ENCODE peak calls at places on chromosome 6, in four cellular contexts. H is MM.1S, E is iPS DF 6.9, J is fibroblast of pulmonary artery. G is an unnamed sample.

GRCh38 chr6:27755768-27756167 is 156.4 kb downstream of the OR2B2 start:
- DNase-seq in H (no peak), E (no peak), J (no peak), G (no peak)

GRCh38 chr6:108804976-108805375 is 43.2 kb upstream of the ARMC2 start:
- DNase-seq in H (no peak), E (no peak), J (no peak), G (no peak)

GRCh38 chr6:73258721-73259120 is 4.3 kb downstream of the KHDC1 start:
- DNase-seq in H (no peak), E (no peak), J (no peak), G (no peak)

GRCh38 chr6:112906737-112907136 is 559.6 kb downstream of the RFPL4B start:
- DNase-seq in H (no peak), E (no peak), J (peak), G (no peak)

GRCh38 chr6:170286246-170286933 is 4.5 kb downstream of the DLL1 start:
- DNase-seq in H (no peak), E (no peak), J (peak), G (peak)

GRCh38 chr6:10081075-10081474 is 333.8 kb downstream of the TFAP2A start:
- DNase-seq in H (no peak), E (no peak), J (no peak), G (no peak)

GRCh38 chr6:29884261-29884660 is 56.6 kb downstream of the HLA-G start:
- DNase-seq in H (no peak), E (no peak), J (no peak), G (no peak)

GRCh38 chr6:130872250-130873095 is 45.3 kb downstream of the SMLR1 start:
- DNase-seq in H (peak), E (peak), J (peak), G (peak)

GRCh38 chr6:17606606-17607005 is 6.5 kb downstream of the FAM8A1 start:
- DNase-seq in H (no peak), E (no peak), J (no peak), G (no peak)

GRCh38 chr6:5238336-5238735 is 22.4 kb downstream of the LYRM4 start:
- DNase-seq in H (no peak), E (no peak), J (no peak), G (no peak)

GRCh38 chr6:129692467-129692866 is 17.5 kb downstream of the ARHGAP18 start:
- DNase-seq in H (no peak), E (no peak), J (no peak), G (no peak)

GRCh38 chr6:26122402-26122792 is 35.2 kb downstream of the HFE start:
- DNase-seq in H (peak), E (no peak), J (no peak), G (no peak)

GRCh38 chr6:166830185-166830890 is 126.0 kb downstream of the RNASET2 start:
- DNase-seq in H (no peak), E (no peak), J (no peak), G (no peak)

GRCh38 chr6:39206250-39206721 is 23.0 kb downstream of the KCNK5 start:
- DNase-seq in H (no peak), E (no peak), J (no peak), G (no peak)

GRCh38 chr6:33962186-33962585 is 158.4 kb upstream of the MLN start:
- DNase-seq in H (no peak), E (no peak), J (no peak), G (no peak)

GRCh38 chr6:168799067-168799466 is 358.1 kb downstream of the SMOC2 start:
- DNase-seq in H (no peak), E (no peak), J (no peak), G (no peak)

GRCh38 chr6:37550436-37550835 is 50.7 kb upstream of the CCDC167 start:
- DNase-seq in H (no peak), E (no peak), J (peak), G (no peak)

GRCh38 chr6:44176130-44176934 is 17.7 kb downstream of the CAPN11 start:
- DNase-seq in H (no peak), E (no peak), J (no peak), G (no peak)

GRCh38 chr6:166056637-166057036 is 111.0 kb downstream of the TBXT start:
- DNase-seq in H (no peak), E (no peak), J (peak), G (no peak)

GRCh38 chr6:145903356-145904102 is 60.6 kb downstream of the SHPRH start:
- DNase-seq in H (no peak), E (no peak), J (peak), G (no peak)

GRCh38 chr6:164108869-164109769 is 694.6 kb downstream of the QKI start:
- DNase-seq in H (no peak), E (no peak), J (peak), G (no peak)

GRCh38 chr6:6659600-6660327 is 71.2 kb downstream of the LY86 start:
- DNase-seq in H (no peak), E (no peak), J (no peak), G (no peak)

GRCh38 chr6:123430966-123431365 is 205.8 kb downstream of the TRDN start:
- DNase-seq in H (no peak), E (no peak), J (no peak), G (peak)

GRCh38 chr6:44189257-44189656 is 27.5 kb upstream of the MYMX start:
- DNase-seq in H (no peak), E (no peak), J (no peak), G (no peak)

GRCh38 chr6:150528648-150529285 is 70.9 kb upstream of the PLEKHG1 start:
- DNase-seq in H (no peak), E (peak), J (peak), G (peak)

GRCh38 chr6:129269891-129270290 is 387.0 kb downstream of the LAMA2 start:
- DNase-seq in H (no peak), E (no peak), J (no peak), G (no peak)